ENCODE peak calls at places on chromosomes 1 and 21, in four cellular contexts. L is GM04503, Q is NCI-H1694, K is HS-5. X is an unnamed sample.

GRCh38 chr21:46569071-46569470 is 35.8 kb downstream of the S100B start:
- DNase-seq in L (peak), K (no peak), Q (no peak), X (no peak)

GRCh38 chr1:241844593-241844992 is 3.4 kb upstream of the EXO1 start:
- DNase-seq in L (no peak), K (no peak), Q (no peak), X (no peak)

GRCh38 chr1:61743432-61743705 is 1.1 kb downstream of the PATJ start:
- DNase-seq in K (no peak), L (no peak), Q (no peak), X (no peak)

GRCh38 chr1:202150187-202150586 is 5.7 kb upstream of the ARL8A start:
- DNase-seq in Q (no peak), K (no peak), L (no peak), X (no peak)

GRCh38 chr1:201461783-201462441 is 7.1 kb downstream of the PHLDA3 start:
- DNase-seq in K (peak), Q (no peak), L (peak), X (peak)

GRCh38 chr1:242523968-242524570 is 428 bp downstream of the PLD5 start:
- DNase-seq in K (no peak), L (no peak), Q (peak), X (no peak)

GRCh38 chr1:44270666-44271628 is 57.7 kb downstream of the DMAP1 start:
- DNase-seq in L (no peak), K (no peak), Q (no peak), X (no peak)

GRCh38 chr1:58395355-58395754 is 151.2 kb downstream of the OMA1 start:
- DNase-seq in Q (no peak), K (peak), L (peak), X (peak)

GRCh38 chr1:21313146-21313885 is 23.1 kb upstream of the ECE1 start:
- DNase-seq in K (peak), L (no peak), Q (no peak), X (no peak)

GRCh38 chr1:167500283-167500860 is 18.0 kb downstream of the CD247 start:
- DNase-seq in K (no peak), L (no peak), Q (no peak), X (no peak)

X was measured in amniotic stem cell.